ENCODE peak calls at places on chromosomes 16 and 17, in four cellular contexts. One of them, this sample, is unnamed.

GRCh38 chr17:67401598-67402504 is 24.8 kb downstream of the PITPNC1 start:
- DNase-seq in A549: no peak
- DNase-seq in SK-N-SH: no peak
- DNase-seq in HepG2: no peak
- DNase-seq in this sample: no peak

GRCh38 chr16:69031877-69032301 is 73.6 kb upstream of the HAS3 start:
- DNase-seq in A549: peak
- DNase-seq in SK-N-SH: no peak
- DNase-seq in HepG2: peak
- DNase-seq in this sample: no peak

GRCh38 chr17:2237521-2237921 is 66.1 kb downstream of the SMG6 start:
- DNase-seq in A549: no peak
- DNase-seq in SK-N-SH: no peak
- DNase-seq in HepG2: no peak
- DNase-seq in this sample: no peak

GRCh38 chr16:56985288-56985961 is 3.9 kb upstream of the NLRC5 start:
- DNase-seq in A549: peak
- DNase-seq in SK-N-SH: no peak
- DNase-seq in HepG2: no peak
- DNase-seq in this sample: no peak

GRCh38 chr16:49352923-49353322 is 20.7 kb upstream of the C16orf78 start:
- DNase-seq in A549: peak
- DNase-seq in SK-N-SH: peak
- DNase-seq in HepG2: peak
- DNase-seq in this sample: no peak

GRCh38 chr17:17567631-17568030 is 23.9 kb downstream of the PEMT start:
- DNase-seq in A549: no peak
- DNase-seq in SK-N-SH: peak
- DNase-seq in HepG2: no peak
- DNase-seq in this sample: no peak

GRCh38 chr17:30091166-30091670 is 25.4 kb upstream of the NSRP1 start:
- DNase-seq in A549: no peak
- DNase-seq in SK-N-SH: no peak
- DNase-seq in HepG2: no peak
- DNase-seq in this sample: no peak

GRCh38 chr16:79173101-79173500 is 427.4 kb downstream of the MAF start:
- DNase-seq in A549: no peak
- DNase-seq in SK-N-SH: no peak
- DNase-seq in HepG2: no peak
- DNase-seq in this sample: no peak

GRCh38 chr17:28717578-28718316 is at the start of gene RAB34:
- DNase-seq in A549: peak
- DNase-seq in SK-N-SH: no peak
- DNase-seq in HepG2: no peak
- DNase-seq in this sample: no peak

GRCh38 chr17:73068322-73069153 is 23.9 kb downstream of the SLC39A11 start:
- DNase-seq in A549: peak
- DNase-seq in SK-N-SH: peak
- DNase-seq in HepG2: peak
- DNase-seq in this sample: no peak

GRCh38 chr16:70627696-70628095 is 18.7 kb upstream of the IL34 start:
- DNase-seq in A549: no peak
- DNase-seq in SK-N-SH: no peak
- DNase-seq in HepG2: no peak
- DNase-seq in this sample: no peak

GRCh38 chr16:12459401-12459791 is 344.3 kb downstream of the CPPED1 start:
- DNase-seq in A549: no peak
- DNase-seq in SK-N-SH: no peak
- DNase-seq in HepG2: no peak
- DNase-seq in this sample: no peak

GRCh38 chr17:77432034-77432554 is 291.3 kb downstream of the SEC14L1 start:
- DNase-seq in A549: no peak
- DNase-seq in SK-N-SH: no peak
- DNase-seq in HepG2: no peak
- DNase-seq in this sample: no peak

GRCh38 chr16:54143934-54144333 is 142.7 kb downstream of the IRX3 start:
- DNase-seq in A549: no peak
- DNase-seq in SK-N-SH: no peak
- DNase-seq in HepG2: no peak
- DNase-seq in this sample: no peak

GRCh38 chr16:29192329-29193247 is 207.7 kb downstream of the LAT start:
- DNase-seq in A549: no peak
- DNase-seq in SK-N-SH: no peak
- DNase-seq in HepG2: no peak
- DNase-seq in this sample: no peak

GRCh38 chr17:76997981-76998531 is 129.9 kb downstream of the MGAT5B start:
- DNase-seq in A549: no peak
- DNase-seq in SK-N-SH: peak
- DNase-seq in HepG2: no peak
- DNase-seq in this sample: peak

GRCh38 chr17:68734911-68735310 is 133.7 kb upstream of the FAM20A start:
- DNase-seq in A549: no peak
- DNase-seq in SK-N-SH: no peak
- DNase-seq in HepG2: no peak
- DNase-seq in this sample: no peak

GRCh38 chr17:61816538-61816937 is 46.8 kb downstream of the BRIP1 start:
- DNase-seq in A549: no peak
- DNase-seq in SK-N-SH: no peak
- DNase-seq in HepG2: no peak
- DNase-seq in this sample: no peak

GRCh38 chr17:27609606-27610303 is 21.2 kb upstream of the LGALS9 start:
- DNase-seq in A549: peak
- DNase-seq in SK-N-SH: peak
- DNase-seq in HepG2: peak
- DNase-seq in this sample: no peak

GRCh38 chr17:4968166-4968915 is 724 bp upstream of the SPAG7 start:
- DNase-seq in A549: no peak
- DNase-seq in SK-N-SH: peak
- DNase-seq in HepG2: no peak
- DNase-seq in this sample: no peak

GRCh38 chr17:76179496-76180467 is 38.7 kb upstream of the FOXJ1 start:
- DNase-seq in A549: peak
- DNase-seq in SK-N-SH: no peak
- DNase-seq in HepG2: no peak
- DNase-seq in this sample: peak

GRCh38 chr16:84700518-84701277 is 898 bp downstream of the USP10 start:
- DNase-seq in A549: peak
- DNase-seq in SK-N-SH: peak
- DNase-seq in HepG2: no peak
- DNase-seq in this sample: no peak

GRCh38 chr16:88636488-88637265 is 1.7 kb upstream of the IL17C start:
- DNase-seq in A549: no peak
- DNase-seq in SK-N-SH: no peak
- DNase-seq in HepG2: no peak
- DNase-seq in this sample: no peak

GRCh38 chr16:4936991-4937781 is at the start of gene PPL:
- DNase-seq in A549: peak
- DNase-seq in SK-N-SH: peak
- DNase-seq in HepG2: peak
- DNase-seq in this sample: no peak

GRCh38 chr17:19738073-19738449 is 10.0 kb downstream of the ALDH3A1 start:
- DNase-seq in A549: no peak
- DNase-seq in SK-N-SH: no peak
- DNase-seq in HepG2: no peak
- DNase-seq in this sample: no peak

GRCh38 chr17:19739241-19740201 is 8.6 kb downstream of the ALDH3A1 start:
- DNase-seq in A549: no peak
- DNase-seq in SK-N-SH: no peak
- DNase-seq in HepG2: no peak
- DNase-seq in this sample: no peak

GRCh38 chr17:19740933-19741332 is 7.2 kb downstream of the ALDH3A1 start:
- DNase-seq in A549: no peak
- DNase-seq in SK-N-SH: no peak
- DNase-seq in HepG2: no peak
- DNase-seq in this sample: no peak

GRCh38 chr17:19737305-19738072 is 10.6 kb downstream of the ALDH3A1 start:
- DNase-seq in A549: no peak
- DNase-seq in SK-N-SH: no peak
- DNase-seq in HepG2: no peak
- DNase-seq in this sample: no peak

DNA sequence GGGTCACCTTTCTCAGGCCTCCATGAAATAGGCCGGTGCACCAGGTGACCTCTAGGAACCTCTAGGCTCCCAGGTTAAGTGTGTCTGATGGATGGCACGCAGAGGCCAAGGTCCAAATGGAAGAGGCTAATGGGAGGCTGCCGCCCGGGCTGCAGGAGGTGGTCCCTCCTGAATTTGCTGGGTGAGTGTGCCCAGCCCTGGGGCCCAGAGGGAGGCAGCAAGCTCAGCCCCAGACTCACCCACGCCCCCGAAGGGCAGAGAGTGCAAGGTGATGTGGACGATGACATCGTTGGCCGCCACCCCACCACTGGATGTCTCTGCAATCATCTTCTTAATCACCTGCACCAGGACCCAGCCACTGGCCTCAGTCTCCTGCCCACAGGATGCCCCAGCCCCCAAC is 9.3 kb downstream of the ALDH3A1 start:
- DNase-seq in A549: no peak
- DNase-seq in SK-N-SH: no peak
- DNase-seq in HepG2: no peak
- DNase-seq in this sample: no peak
- TF ChIP-seq PBX3 in A549: no peak
- TF ChIP-seq PBX3 in SK-N-SH: no peak
- TF ChIP-seq PBX3 in HepG2: no peak
- TF ChIP-seq PBX3 in this sample: no peak

GRCh38 chr17:35447494-35447893 is 1.1 kb downstream of the SLFN13 start:
- DNase-seq in A549: no peak
- DNase-seq in SK-N-SH: no peak
- DNase-seq in HepG2: no peak
- DNase-seq in this sample: no peak

GRCh38 chr17:35448214-35448898 is at the start of gene SLFN13:
- DNase-seq in A549: peak
- DNase-seq in SK-N-SH: peak
- DNase-seq in HepG2: no peak
- DNase-seq in this sample: peak

GRCh38 chr17:35448899-35449227 is 297 bp upstream of the SLFN13 start:
- DNase-seq in A549: no peak
- DNase-seq in SK-N-SH: no peak
- DNase-seq in HepG2: no peak
- DNase-seq in this sample: no peak

GRCh38 chr17:35449371-35449931 is 885 bp upstream of the SLFN13 start:
- DNase-seq in A549: no peak
- DNase-seq in SK-N-SH: peak
- DNase-seq in HepG2: no peak
- DNase-seq in this sample: no peak
- H3K4me3 ChIP-seq in A549: no peak
- H3K4me3 ChIP-seq in SK-N-SH: no peak
- H3K4me3 ChIP-seq in HepG2: no peak
- H3K4me3 ChIP-seq in this sample: peak

DNA sequence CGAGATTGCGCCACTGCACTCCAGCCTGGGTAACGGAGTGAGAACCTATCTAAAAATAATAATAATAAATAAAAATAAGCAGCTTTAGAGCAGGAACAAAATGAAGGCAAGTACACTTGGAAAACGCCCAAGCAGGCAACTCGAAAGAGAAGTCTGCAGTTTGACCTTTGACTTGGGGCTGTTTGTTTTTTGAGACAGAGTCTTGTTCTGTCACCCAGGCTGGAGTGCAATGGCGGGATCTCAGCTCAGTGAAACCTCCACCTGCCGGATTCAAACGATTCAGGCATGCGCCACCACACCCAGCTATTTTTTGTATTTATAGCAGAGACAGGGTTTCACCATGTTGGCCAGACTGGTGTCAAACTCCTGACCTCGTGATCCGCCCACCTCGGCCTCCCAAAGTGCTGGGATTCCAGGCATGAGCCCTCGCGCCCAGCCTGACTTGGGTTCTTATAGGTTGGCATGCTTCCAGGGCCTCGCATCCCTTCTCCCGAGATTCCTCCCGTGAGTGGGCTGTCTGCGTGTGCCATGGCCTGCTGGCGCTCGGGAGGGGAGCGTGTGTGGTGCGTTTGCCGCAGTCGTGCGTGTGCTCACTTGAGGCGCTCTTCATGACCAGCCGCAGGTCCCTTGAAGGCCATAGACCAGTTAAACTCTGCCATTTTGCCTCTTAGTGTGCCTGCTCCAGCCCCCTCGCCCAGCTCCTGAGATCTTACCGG is 18.4 kb upstream of the UBE2I start:
- DNase-seq in A549: no peak
- DNase-seq in SK-N-SH: no peak
- DNase-seq in HepG2: peak
- DNase-seq in this sample: no peak
- H3K4me2 ChIP-seq in A549: no peak
- H3K4me2 ChIP-seq in SK-N-SH: no peak
- H3K4me2 ChIP-seq in HepG2: peak
- H3K4me2 ChIP-seq in this sample: no peak

DNA sequence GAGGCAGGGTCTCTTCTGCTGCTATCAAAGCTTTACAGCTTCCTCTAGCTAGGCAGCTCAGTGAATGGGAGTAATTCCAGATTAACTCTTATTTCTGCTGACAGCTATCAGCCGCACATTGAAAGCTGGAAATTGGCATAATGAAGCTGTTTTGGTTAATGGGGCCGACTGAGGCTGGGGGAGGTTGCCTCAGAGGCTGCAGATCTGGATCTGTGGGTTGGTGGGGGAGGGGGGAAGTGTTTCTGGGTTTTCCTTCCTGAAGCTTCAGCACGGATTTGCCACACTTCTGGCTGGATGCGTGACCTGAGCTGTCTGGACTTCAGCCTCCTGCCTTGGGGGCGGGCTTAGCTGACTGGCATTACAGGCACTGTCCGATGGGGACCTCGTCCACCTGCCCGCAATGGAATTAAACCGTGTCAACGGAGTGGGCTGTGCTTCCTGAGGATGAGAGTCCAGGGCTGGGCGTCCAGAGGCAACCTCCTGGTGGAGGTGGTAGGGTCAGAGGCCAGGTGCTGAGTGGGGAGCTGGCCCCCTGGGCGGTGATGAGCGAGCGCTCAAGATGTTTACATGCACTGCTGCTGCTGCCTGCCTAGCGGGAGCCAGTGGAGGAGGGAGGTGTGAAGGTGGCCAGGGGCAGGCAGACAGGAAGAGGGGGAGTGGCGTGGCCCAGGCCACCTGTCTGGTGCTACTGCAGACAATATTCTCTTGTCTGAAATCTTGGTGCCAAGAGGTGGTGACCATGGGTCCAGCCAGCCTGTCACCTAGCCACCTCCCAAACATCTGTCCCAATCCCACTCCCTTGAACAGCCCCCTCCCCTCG is 6.7 kb upstream of the ABCC3 start:
- DNase-seq in A549: peak
- DNase-seq in SK-N-SH: peak
- DNase-seq in HepG2: peak
- DNase-seq in this sample: no peak
- TF ChIP-seq PBX3 in A549: no peak
- TF ChIP-seq PBX3 in SK-N-SH: no peak
- TF ChIP-seq PBX3 in HepG2: no peak
- TF ChIP-seq PBX3 in this sample: no peak